ENCODE peak calls at places on chromosomes 3 and 15, in eight cellular contexts. E, S, H, V, R, L, M and J are unnamed samples.
A peak's percentile ranks its signal among the peaks of the same experiment; 100 is the strongest.

GRCh38 chr3:13025090-13025489 is 48.1 kb downstream of the IQSEC1 start:
- DNase-seq in E (peak; percentile 39), S (no peak), H (peak; percentile 56), V (peak; percentile 71), R (no peak), L (no peak), M (peak; percentile 61), J (peak; percentile 59)

GRCh38 chr3:132854856-132855535 is 132.8 kb upstream of the NPHP3 start:
- DNase-seq in E (no peak), S (no peak), H (no peak), V (no peak), R (no peak), L (no peak), M (no peak), J (no peak)

GRCh38 chr15:96474274-96474673 is 143.8 kb downstream of the NR2F2 start:
- DNase-seq in E (no peak), S (no peak), H (no peak), V (no peak), R (no peak), L (no peak), M (no peak), J (no peak)

GRCh38 chr3:185820973-185821758 is 3.7 kb downstream of the IGF2BP2 start:
- DNase-seq in E (peak; percentile 74), S (no peak), H (no peak), V (no peak), R (no peak), L (no peak), M (no peak), J (no peak)

GRCh38 chr3:4284865-4285264 is 18.3 kb upstream of the SETMAR start:
- DNase-seq in E (no peak), S (no peak), H (no peak), V (no peak), R (no peak), L (no peak), M (no peak), J (no peak)

GRCh38 chr3:157379741-157380140 is 56.9 kb upstream of the PTX3 start:
- DNase-seq in E (no peak), S (no peak), H (no peak), V (no peak), R (no peak), L (no peak), M (no peak), J (no peak)

GRCh38 chr3:60294181-60294580 is 957.1 kb downstream of the FHIT start:
- DNase-seq in E (no peak), S (no peak), H (no peak), V (no peak), R (no peak), L (no peak), M (no peak), J (no peak)

GRCh38 chr15:55789066-55789660 is 46.2 kb upstream of the PRTG start:
- DNase-seq in E (no peak), S (no peak), H (peak; percentile 38), V (peak; percentile 26), R (no peak), L (no peak), M (peak; percentile 28), J (no peak)

GRCh38 chr3:29513236-29513635 is 232.4 kb downstream of the RBMS3 start:
- DNase-seq in E (no peak), S (no peak), H (no peak), V (peak; percentile 50), R (no peak), L (no peak), M (no peak), J (no peak)

GRCh38 chr3:144055604-144056003 is 84.0 kb downstream of the DIPK2A start:
- DNase-seq in E (peak; percentile 7), S (no peak), H (no peak), V (no peak), R (no peak), L (no peak), M (no peak), J (no peak)

GRCh38 chr15:38074029-38074428 is 139.6 kb downstream of the TMCO5A start:
- DNase-seq in E (no peak), S (no peak), H (no peak), V (no peak), R (no peak), L (no peak), M (no peak), J (no peak)

GRCh38 chr3:62186967-62187366 is 186.4 kb downstream of the FEZF2 start:
- DNase-seq in E (no peak), S (peak; percentile 13), H (no peak), V (no peak), R (no peak), L (no peak), M (peak; percentile 21), J (no peak)

GRCh38 chr3:34189133-34189532 is 390.7 kb downstream of the PDCD6IP start:
- DNase-seq in E (no peak), S (no peak), H (no peak), V (no peak), R (no peak), L (no peak), M (no peak), J (no peak)

GRCh38 chr3:128438488-128439072 is 28.1 kb downstream of the DNAJB8 start:
- DNase-seq in E (no peak), S (no peak), H (no peak), V (no peak), R (no peak), L (no peak), M (peak; percentile 35), J (no peak)
- TF ChIP-seq CTCF in E (peak; percentile 21), S (peak; percentile 25), H (peak; percentile 41), V (no peak), R (no peak), L (peak; percentile 47), M (peak; percentile 70), J (no peak)

DNA sequence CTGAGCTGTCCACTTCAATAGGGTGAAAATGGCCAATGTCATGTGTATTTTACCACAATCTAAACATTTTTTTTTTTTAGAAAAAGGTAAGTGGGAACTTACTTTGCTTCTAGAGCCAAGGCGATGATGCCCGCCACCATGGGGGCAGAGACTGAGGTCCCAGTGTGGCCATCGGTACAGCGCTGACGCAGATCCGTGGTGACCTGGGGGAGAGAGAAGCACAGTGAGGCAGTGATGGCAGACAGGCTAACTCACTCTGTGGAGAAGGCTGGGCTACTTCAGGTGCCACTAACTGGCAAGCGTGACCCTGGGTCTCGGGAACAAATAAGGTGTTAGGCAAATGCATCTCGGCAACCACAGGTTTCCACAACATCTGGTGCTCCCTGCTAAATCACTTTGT is 94.3 kb upstream of the SNRPA1 start:
- DNase-seq in E (no peak), S (no peak), H (no peak), V (no peak), R (no peak), L (no peak), M (no peak), J (no peak)
- TF ChIP-seq CTCF in E (no peak), S (no peak), H (no peak), V (no peak), R (no peak), L (no peak), M (no peak), J (no peak)

DNA sequence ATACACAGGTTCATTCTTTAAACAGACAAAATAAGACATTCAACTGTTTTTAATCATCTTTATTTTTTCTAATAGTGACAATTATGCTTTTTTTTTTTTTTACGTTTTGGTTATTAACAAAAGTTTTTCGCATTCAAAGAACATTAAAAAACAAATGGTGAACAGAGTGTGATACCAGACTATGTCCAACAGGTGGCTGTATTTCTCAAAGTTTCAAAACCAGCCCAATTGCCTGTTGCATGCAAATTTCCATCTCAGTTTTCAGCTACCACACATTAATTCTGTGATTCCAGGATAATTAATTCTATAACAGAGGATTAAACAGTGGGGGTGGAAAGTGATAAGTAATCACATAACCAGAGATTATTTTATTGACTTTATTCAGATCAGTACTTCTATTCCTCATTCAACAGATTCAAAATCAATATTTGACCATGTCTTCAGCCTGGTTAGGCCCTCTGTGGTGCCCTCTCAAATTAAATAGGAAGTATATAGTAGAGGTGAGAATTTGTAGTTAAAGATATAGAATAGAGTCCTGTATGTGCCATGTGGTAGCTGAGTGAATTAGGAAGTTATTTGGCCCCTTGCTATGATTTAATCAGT is 122.2 kb upstream of the DCBLD2 start:
- DNase-seq in E (peak; percentile 51), S (peak; percentile 9), H (no peak), V (no peak), R (no peak), L (no peak), M (peak; percentile 37), J (no peak)
- TF ChIP-seq CTCF in E (peak; percentile 74), S (peak; percentile 83), H (peak; percentile 62), V (peak; percentile 53), R (peak; percentile 28), L (peak; percentile 59), M (peak; percentile 38), J (peak; percentile 56)

GRCh38 chr3:123478314-123478713 is 29.4 kb upstream of the ADCY5 start:
- DNase-seq in E (no peak), S (no peak), H (no peak), V (no peak), R (no peak), L (no peak), M (no peak), J (no peak)

GRCh38 chr3:123479891-123480290 is 31.0 kb upstream of the ADCY5 start:
- DNase-seq in E (no peak), S (no peak), H (no peak), V (no peak), R (no peak), L (no peak), M (no peak), J (no peak)

GRCh38 chr3:123480428-123480827 is 31.5 kb upstream of the ADCY5 start:
- DNase-seq in E (no peak), S (no peak), H (no peak), V (no peak), R (no peak), L (no peak), M (peak; percentile 52), J (no peak)

GRCh38 chr3:123476967-123477750 is 28.3 kb upstream of the ADCY5 start:
- DNase-seq in E (no peak), S (no peak), H (no peak), V (no peak), R (no peak), L (no peak), M (no peak), J (no peak)

DNA sequence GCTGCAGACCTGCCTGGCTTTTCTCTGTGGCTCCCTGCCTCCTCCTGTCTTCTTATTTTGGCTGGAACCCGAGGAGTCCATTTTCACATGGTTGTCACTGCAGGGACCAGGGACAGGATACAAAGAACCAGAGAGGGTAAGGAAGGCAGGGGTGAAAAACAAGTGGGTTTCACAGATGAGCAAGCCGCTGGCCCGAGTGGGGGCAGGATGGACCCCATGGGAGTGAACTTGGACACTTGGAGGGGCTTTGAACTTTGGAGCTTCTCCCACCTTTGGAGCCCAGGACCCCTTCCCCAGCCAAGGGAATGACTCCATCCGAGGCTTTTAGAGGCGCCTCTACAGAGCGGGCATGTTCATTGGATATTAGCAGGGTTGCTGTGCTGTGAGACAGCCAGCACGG is 26.9 kb upstream of the ADCY5 start:
- DNase-seq in E (no peak), S (no peak), H (no peak), V (no peak), R (no peak), L (no peak), M (no peak), J (no peak)
- TF ChIP-seq CTCF in E (no peak), S (no peak), H (no peak), V (no peak), R (no peak), L (no peak), M (no peak), J (no peak)